ENCODE peak calls at places on chromosomes 3 and 15, in five cellular contexts. Q, X, O, T and S are unnamed samples.

GRCh38 chr15:53833134-53833624 is 73.7 kb upstream of the WDR72 start:
- DNase-seq in Q (peak; percentile 94), X (no peak), O (no peak), T (no peak), S (no peak)

GRCh38 chr3:52820741-52821140 is 9.7 kb downstream of the ITIH4 start:
- DNase-seq in Q (peak; percentile 51), X (peak; percentile 36), O (peak; percentile 84), T (no peak), S (peak; percentile 78)

GRCh38 chr3:179036626-179037300 is 34.8 kb downstream of the ZMAT3 start:
- DNase-seq in Q (no peak), X (no peak), O (no peak), T (no peak), S (no peak)

GRCh38 chr15:97998307-97999071 is 38.0 kb downstream of the ARRDC4 start:
- DNase-seq in Q (no peak), X (no peak), O (no peak), T (no peak), S (no peak)

GRCh38 chr3:169658311-169658931 is 5.1 kb downstream of the MECOM start:
- DNase-seq in Q (no peak), X (no peak), O (peak; percentile 69), T (no peak), S (no peak)

GRCh38 chr3:80017369-80017768 is 249.6 kb upstream of the ROBO1 start:
- DNase-seq in Q (no peak), X (no peak), O (no peak), T (no peak), S (no peak)

GRCh38 chr3:188947983-188948657 is 223.7 kb upstream of the TPRG1 start:
- DNase-seq in Q (no peak), X (peak; percentile 71), O (peak; percentile 69), T (no peak), S (peak; percentile 69)

GRCh38 chr3:171349392-171349791 is 110.8 kb downstream of the TNIK start:
- DNase-seq in Q (no peak), X (no peak), O (no peak), T (no peak), S (no peak)

GRCh38 chr15:80462836-80463512 is 58.8 kb downstream of the ARNT2 start:
- DNase-seq in Q (no peak), X (no peak), O (no peak), T (no peak), S (no peak)

GRCh38 chr3:193737191-193737751 is 144.3 kb downstream of the OPA1 start:
- DNase-seq in Q (no peak), X (no peak), O (no peak), T (no peak), S (no peak)

GRCh38 chr3:7766530-7766929 is 735.1 kb upstream of the LMCD1 start:
- DNase-seq in Q (no peak), X (no peak), O (no peak), T (no peak), S (no peak)

GRCh38 chr3:180036678-180037455 is at the start of gene PEX5L:
- DNase-seq in Q (peak; percentile 2), X (peak; percentile 63), O (peak; percentile 91), T (no peak), S (peak; percentile 62)

GRCh38 chr3:32434206-32434605 is 42.6 kb downstream of the CMTM7 start:
- DNase-seq in Q (no peak), X (no peak), O (no peak), T (no peak), S (no peak)

GRCh38 chr3:110343376-110343775 is 728.2 kb upstream of the NECTIN3 start:
- DNase-seq in Q (no peak), X (no peak), O (no peak), T (no peak), S (no peak)

GRCh38 chr3:62732183-62732904 is 142.9 kb downstream of the CADPS start:
- DNase-seq in Q (peak; percentile 88), X (no peak), O (no peak), T (no peak), S (no peak)

GRCh38 chr15:75454471-75455418 is 3.3 kb upstream of the SIN3A start:
- DNase-seq in Q (no peak), X (no peak), O (peak; percentile 82), T (no peak), S (peak; percentile 62)

GRCh38 chr15:29749365-29750086 is 72.7 kb downstream of the TJP1 start:
- DNase-seq in Q (no peak), X (no peak), O (no peak), T (no peak), S (no peak)

GRCh38 chr3:59821274-59821673 is 771.4 kb upstream of the CFAP20DC start:
- DNase-seq in Q (no peak), X (no peak), O (no peak), T (no peak), S (no peak)

GRCh38 chr3:138186216-138186615 is 885 bp upstream of the ARMC8 start:
- DNase-seq in Q (no peak), X (no peak), O (no peak), T (no peak), S (no peak)

GRCh38 chr3:160278210-160278609 is 53.0 kb downstream of the C3orf80 start:
- DNase-seq in Q (no peak), X (no peak), O (no peak), T (no peak), S (no peak)

GRCh38 chr3:30193625-30194044 is 412.8 kb upstream of the TGFBR2 start:
- DNase-seq in Q (peak; percentile 33), X (no peak), O (no peak), T (no peak), S (no peak)

GRCh38 chr3:190585771-190586630 is 72.1 kb downstream of the IL1RAP start:
- DNase-seq in Q (peak; percentile 60), X (peak; percentile 49), O (no peak), T (no peak), S (peak; percentile 15)

GRCh38 chr15:67241132-67241855 is 13.2 kb downstream of the AAGAB start:
- DNase-seq in Q (no peak), X (no peak), O (no peak), T (peak; percentile 80), S (no peak)

GRCh38 chr3:2589336-2589969 is 490.8 kb downstream of the CNTN4 start:
- DNase-seq in Q (no peak), X (no peak), O (no peak), T (no peak), S (no peak)

GRCh38 chr3:117036259-117036799 is 326.8 kb downstream of the TUSC7 start:
- DNase-seq in Q (no peak), X (no peak), O (no peak), T (no peak), S (no peak)

GRCh38 chr15:36291501-36291900 is 287.9 kb upstream of the CDIN1 start:
- DNase-seq in Q (no peak), X (no peak), O (no peak), T (no peak), S (no peak)

GRCh38 chr3:101942356-101942755 is 93.0 kb downstream of the NFKBIZ start:
- DNase-seq in Q (no peak), X (no peak), O (no peak), T (no peak), S (no peak)

GRCh38 chr3:167032267-167032876 is 347.7 kb downstream of the ZBBX start:
- DNase-seq in Q (peak; percentile 57), X (peak; percentile 47), O (no peak), T (no peak), S (peak; percentile 31)

GRCh38 chr15:74618841-74619596 is 3.4 kb downstream of the CLK3 start:
- DNase-seq in Q (peak; percentile 59), X (no peak), O (no peak), T (no peak), S (no peak)

GRCh38 chr3:39343760-39344159 is 14.3 kb downstream of the CCR8 start:
- DNase-seq in Q (no peak), X (no peak), O (no peak), T (no peak), S (no peak)

GRCh38 chr3:27791956-27792355 is 69.8 kb upstream of the EOMES start:
- DNase-seq in Q (no peak), X (no peak), O (no peak), T (no peak), S (no peak)

GRCh38 chr3:122727279-122727678 is 46.6 kb downstream of the PARP14 start:
- DNase-seq in Q (no peak), X (no peak), O (no peak), T (no peak), S (no peak)
- TF ChIP-seq SUZ12 in Q (no peak), X (no peak), O (no peak), T (no peak), S (no peak)

DNA sequence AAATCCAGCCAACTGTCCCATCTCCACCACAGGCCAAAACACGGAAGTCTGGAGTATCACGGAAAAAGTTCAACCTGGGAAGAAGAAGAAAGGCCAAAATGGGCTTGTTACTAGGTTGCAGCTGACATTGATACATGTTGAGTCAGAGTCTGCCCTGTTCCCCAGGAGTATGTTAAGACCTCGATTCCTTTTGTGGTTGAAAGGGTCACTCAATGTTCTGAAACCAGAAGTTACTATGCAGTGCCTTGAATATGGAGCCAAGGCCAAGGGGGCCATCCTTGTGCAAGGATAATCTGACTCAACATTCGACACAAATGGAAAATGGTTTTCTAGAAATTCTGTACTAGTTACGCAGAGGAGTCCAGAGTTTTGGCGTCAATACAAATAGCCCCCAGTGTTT is 104.2 kb downstream of the DGKG start:
- DNase-seq in Q (no peak), X (no peak), O (no peak), T (no peak), S (no peak)
- TF ChIP-seq SUZ12 in Q (no peak), X (no peak), O (no peak), T (no peak), S (no peak)

GRCh38 chr3:58422756-58423324 is 10.8 kb downstream of the PDHB start:
- DNase-seq in Q (peak; percentile 40), X (no peak), O (no peak), T (no peak), S (peak; percentile 20)
- TF ChIP-seq SUZ12 in Q (no peak), X (no peak), O (no peak), T (no peak), S (no peak)

DNA sequence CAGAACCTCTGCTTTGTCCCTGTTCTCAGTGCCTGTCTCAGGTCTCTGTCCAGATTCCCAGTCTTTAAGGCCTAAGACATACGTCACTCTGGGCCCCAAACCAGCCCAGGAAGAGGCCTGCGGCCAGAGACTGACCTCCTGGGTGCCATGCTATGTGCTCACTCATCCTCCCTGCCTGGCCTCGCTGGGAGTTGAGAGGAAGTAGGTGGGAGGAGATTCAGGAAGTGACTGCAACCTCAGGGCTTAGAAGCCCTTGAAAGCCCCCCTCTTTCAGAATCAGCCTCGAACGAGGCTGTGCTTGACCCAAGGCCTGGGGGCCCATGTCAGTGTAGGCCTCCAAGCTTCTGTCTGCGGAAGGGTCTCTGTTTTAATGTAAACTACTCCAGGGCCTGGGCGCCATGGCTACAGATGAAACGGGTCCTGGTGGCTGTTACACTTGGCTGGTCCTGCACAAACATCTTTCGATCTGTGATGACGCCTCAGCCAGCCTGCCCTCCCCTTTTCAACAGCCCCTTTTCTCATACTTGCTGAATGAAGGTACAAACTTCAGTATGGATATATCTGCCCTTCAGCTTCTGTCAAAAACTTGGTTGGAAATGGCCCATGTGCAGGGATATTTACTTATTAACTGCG is 11.7 kb downstream of the RASGRF1 start:
- DNase-seq in Q (no peak), X (no peak), O (no peak), T (no peak), S (no peak)
- TF ChIP-seq SUZ12 in Q (no peak), X (no peak), O (no peak), T (no peak), S (no peak)